ENCODE peak calls at places on chromosomes 16 and 17, in nine cellular contexts. C is AG04449, P is tibial artery, I is kidney epithelial cell, A is spleen, N is MM.1S, B is AG04450, X is brain microvascular endothelial cell, Y is cardiac muscle cell. M is an unnamed sample.

GRCh38 chr16:22144520-22144919 is 17.8 kb upstream of the SDR42E2 start:
- DNase-seq in C (no peak), I (no peak), A (no peak), P (no peak), Y (no peak), N (no peak), B (no peak), X (no peak), M (no peak)

GRCh38 chr17:63531022-63531965 is 8.1 kb downstream of the KCNH6 start:
- DNase-seq in N (no peak), A (no peak), P (no peak), C (no peak), I (no peak), Y (no peak), B (no peak), X (no peak), M (peak; percentile 44)

GRCh38 chr17:78642707-78643106 is 65.5 kb upstream of the DNAH17 start:
- DNase-seq in A (no peak), B (no peak), P (no peak), Y (no peak), X (no peak), C (no peak), N (no peak), I (no peak), M (no peak)

GRCh38 chr17:49959183-49959935 is 9.6 kb upstream of the DLX4 start:
- DNase-seq in X (no peak), I (peak; percentile 28), B (no peak), A (no peak), P (no peak), Y (no peak), C (no peak), N (no peak), M (no peak)

GRCh38 chr16:2163211-2163881 is 7.8 kb downstream of the TRAF7 start:
- DNase-seq in P (no peak), C (no peak), A (no peak), X (no peak), N (no peak), I (no peak), B (no peak), Y (no peak), M (no peak)

GRCh38 chr17:59365383-59365981 is 34.0 kb downstream of the YPEL2 start:
- DNase-seq in X (no peak), B (no peak), Y (peak; percentile 88), C (no peak), I (no peak), N (peak; percentile 53), A (no peak), P (no peak), M (no peak)

GRCh38 chr17:65750678-65751077 is 189.2 kb upstream of the AXIN2 start:
- DNase-seq in X (peak; percentile 75), N (peak; percentile 92), B (peak; percentile 75), Y (peak; percentile 42), A (no peak), P (no peak), C (peak; percentile 50), I (peak; percentile 88), M (peak; percentile 96)

GRCh38 chr17:31902693-31903092 is 1.2 kb upstream of the UTP6 start:
- DNase-seq in I (no peak), X (no peak), P (no peak), A (no peak), B (no peak), N (peak; percentile 24), C (no peak), Y (no peak), M (no peak)

GRCh38 chr17:16933317-16934132 is 38.4 kb downstream of the TNFRSF13B start:
- DNase-seq in Y (no peak), X (no peak), I (no peak), P (no peak), N (no peak), A (peak; percentile 52), C (no peak), B (no peak), M (no peak)

GRCh38 chr17:79562806-79563141 is 48.1 kb downstream of the RBFOX3 start:
- DNase-seq in A (peak; percentile 13), P (no peak), I (no peak), C (no peak), Y (no peak), N (no peak), B (no peak), X (no peak), M (no peak)

GRCh38 chr17:47265983-47266541 is 12.4 kb downstream of the ITGB3 start:
- DNase-seq in A (no peak), N (no peak), P (peak; percentile 45), B (no peak), C (no peak), I (peak; percentile 52), Y (no peak), X (peak; percentile 59), M (peak; percentile 52)

GRCh38 chr16:77213542-77214108 is 14.4 kb downstream of the SYCE1L start:
- DNase-seq in A (peak; percentile 81), B (peak; percentile 37), N (no peak), C (peak; percentile 40), Y (no peak), I (peak; percentile 85), X (peak; percentile 83), P (no peak), M (peak; percentile 83)

GRCh38 chr16:31880322-31880979 is 6.8 kb downstream of the ZNF267 start:
- DNase-seq in N (no peak), P (no peak), B (no peak), I (no peak), X (peak; percentile 83), A (no peak), C (peak; percentile 33), Y (no peak), M (peak; percentile 53)

GRCh38 chr17:38742431-38743308 is 5.5 kb downstream of the PCGF2 start:
- DNase-seq in N (no peak), Y (no peak), B (peak; percentile 37), C (no peak), X (peak; percentile 96), P (peak; percentile 61), I (no peak), A (peak; percentile 58), M (peak; percentile 87)

GRCh38 chr16:60203525-60204124 is 1469.5 kb upstream of the GOT2 start:
- DNase-seq in B (no peak), A (no peak), C (no peak), N (no peak), Y (peak; percentile 28), X (no peak), I (no peak), P (no peak), M (peak; percentile 31)

GRCh38 chr17:42660692-42661345 is 1.7 kb downstream of the TUBG2 start:
- DNase-seq in C (no peak), B (no peak), X (no peak), A (no peak), I (no peak), N (no peak), P (peak; percentile 38), Y (no peak), M (peak; percentile 72)

GRCh38 chr16:4270595-4270994 is 2.2 kb downstream of the TFAP4 start:
- DNase-seq in C (no peak), I (no peak), P (no peak), A (no peak), X (no peak), B (no peak), Y (no peak), N (no peak), M (no peak)
- H3K4me3 ChIP-seq in C (no peak overlapping the region), I (no peak overlapping the region), P (peak overlapping the region; percentile 98), A (peak overlapping the region; percentile 100), X (no peak overlapping the region), B (no peak overlapping the region), Y (peak overlapping the region; percentile 93), N (peak overlapping the region; percentile 90), M (no peak overlapping the region)

GRCh38 chr17:57574040-57574513 is 171.0 kb downstream of the CCDC182 start:
- DNase-seq in C (no peak), N (no peak), P (peak; percentile 64), B (no peak), A (no peak), X (no peak), Y (no peak), I (no peak), M (peak; percentile 67)
- TF ChIP-seq CTCF in C (no peak), N (no peak), P (no peak), B (no peak), A (no peak), X (no peak), Y (no peak), I (no peak), M (no peak)

GRCh38 chr16:72945611-72946010 is 102.3 kb downstream of the ZFHX3 start:
- DNase-seq in X (no peak), N (no peak), C (no peak), P (no peak), I (no peak), A (no peak), Y (no peak), B (no peak), M (no peak)

GRCh38 chr16:72946063-72946462 is 101.9 kb downstream of the ZFHX3 start:
- DNase-seq in X (no peak), B (no peak), P (no peak), C (no peak), N (no peak), Y (no peak), A (no peak), I (no peak), M (no peak)

GRCh38 chr16:72948238-72948559 is 99.7 kb downstream of the ZFHX3 start:
- DNase-seq in I (no peak), P (no peak), B (no peak), N (no peak), X (no peak), A (no peak), Y (no peak), C (no peak), M (no peak)

GRCh38 chr16:72946474-72947194 is 101.3 kb downstream of the ZFHX3 start:
- DNase-seq in A (no peak), I (no peak), N (no peak), X (peak; percentile 82), C (no peak), P (peak; percentile 73), Y (no peak), B (no peak), M (no peak)

DNA sequence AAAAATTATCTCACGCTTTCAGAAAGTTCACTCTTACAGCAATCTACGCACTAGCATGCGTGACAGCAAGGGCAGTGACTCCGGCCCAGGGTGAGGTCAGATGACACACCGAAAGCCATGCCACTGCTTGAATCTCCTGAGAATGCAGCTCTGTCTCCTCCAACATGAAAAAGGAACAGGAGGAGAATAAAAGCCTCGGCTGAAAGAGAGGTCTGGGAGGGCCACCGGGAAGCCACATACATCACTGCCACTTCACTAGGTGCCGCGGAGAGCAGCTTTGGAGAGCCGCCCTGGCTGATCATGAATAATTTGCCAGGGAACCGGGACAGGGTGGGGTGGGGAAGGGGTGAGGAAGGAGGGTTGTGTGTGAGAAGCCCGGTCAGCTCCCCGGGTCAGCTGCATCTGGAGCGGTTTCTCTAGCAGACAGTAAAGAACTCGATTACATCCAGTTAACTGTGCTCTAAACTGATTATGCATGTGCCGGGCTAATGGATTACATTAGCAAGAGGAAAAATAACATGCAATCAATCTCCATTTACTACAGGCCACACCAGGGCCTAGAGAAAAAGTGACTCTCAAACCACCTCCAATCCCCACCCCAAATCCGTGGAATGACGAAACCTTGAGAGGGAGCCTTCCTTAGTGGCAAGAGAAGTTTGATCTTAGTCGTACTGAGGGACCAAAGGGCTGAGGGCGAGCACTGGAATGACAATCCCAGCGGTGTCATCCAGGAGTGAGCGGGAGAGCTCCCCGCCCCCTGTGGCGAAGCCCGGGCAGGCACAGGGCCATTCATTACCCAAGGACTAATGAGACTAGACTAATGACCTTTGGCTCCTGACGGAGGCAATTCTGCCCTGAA is 100.3 kb downstream of the ZFHX3 start:
- DNase-seq in P (no peak), A (peak; percentile 48), B (no peak), I (no peak), N (no peak), Y (no peak), C (no peak), X (peak; percentile 60), M (no peak)
- H3K4me3 ChIP-seq in P (peak overlapping the region; percentile 3), A (no peak overlapping the region), B (no peak overlapping the region), I (no peak overlapping the region), N (no peak overlapping the region), Y (no peak overlapping the region), C (no peak overlapping the region), X (no peak overlapping the region), M (no peak overlapping the region)

GRCh38 chr17:7173687-7174602 is 5.2 kb downstream of the ASGR1 start:
- DNase-seq in C (no peak), P (peak; percentile 63), N (no peak), A (peak; percentile 85), B (no peak), I (no peak), X (no peak), Y (peak; percentile 63), M (no peak)
- TF ChIP-seq CTCF in C (no peak), P (no peak), N (no peak), A (no peak), B (no peak), I (peak; percentile 38), X (peak; percentile 31), Y (peak; percentile 13), M (no peak)